ENCODE peak calls at places on chromosomes 2 and 18, in six cellular contexts. B is dorsolateral prefrontal cortex, T is IMR-90, J is AG04450, E is spleen, V is tibial artery. Q is an unnamed sample.
A peak's percentile ranks its signal among the peaks of the same experiment; 100 is the strongest.

GRCh38 chr2:50343157-50343821 is 688.6 kb downstream of the NRXN1 start:
- DNase-seq in B (no peak), T (no peak), J (no peak), E (no peak), V (no peak), Q (no peak)

GRCh38 chr2:133596701-133597393 is 28.6 kb upstream of the NCKAP5 start:
- DNase-seq in B (no peak), T (no peak), J (no peak), E (no peak), V (no peak), Q (no peak)

GRCh38 chr2:237540823-237541222 is 25.6 kb upstream of the PRLH start:
- DNase-seq in B (no peak), T (peak; percentile 60), J (peak; percentile 18), E (peak; percentile 80), V (peak; percentile 65), Q (no peak)

GRCh38 chr2:112691761-112692370 is 29.0 kb upstream of the NT5DC4 start:
- DNase-seq in B (peak; percentile 50), T (peak; percentile 49), J (no peak), E (no peak), V (no peak), Q (no peak)

GRCh38 chr2:74094291-74094690 is 53.4 kb downstream of the BOLA3 start:
- DNase-seq in B (no peak), T (no peak), J (no peak), E (no peak), V (no peak), Q (no peak)

GRCh38 chr2:120867290-120868231 is 131.9 kb downstream of the GLI2 start:
- DNase-seq in B (peak; percentile 77), T (peak; percentile 77), J (no peak), E (peak; percentile 77), V (peak; percentile 95), Q (no peak)

GRCh38 chr2:97858442-97858841 is 137.3 kb downstream of the TMEM131 start:
- DNase-seq in B (no peak), T (no peak), J (no peak), E (no peak), V (no peak), Q (no peak)

GRCh38 chr2:63849381-63850203 is 7.9 kb downstream of the UGP2 start:
- DNase-seq in B (no peak), T (no peak), J (no peak), E (no peak), V (no peak), Q (no peak)

GRCh38 chr2:72572501-72572900 is 253.3 kb downstream of the EXOC6B start:
- DNase-seq in B (no peak), T (peak; percentile 61), J (no peak), E (no peak), V (no peak), Q (no peak)

GRCh38 chr2:179842498-179843153 is 18.8 kb downstream of the ZNF385B start:
- DNase-seq in B (no peak), T (no peak), J (no peak), E (no peak), V (no peak), Q (no peak)

GRCh38 chr2:215767625-215768024 is 245.7 kb downstream of the MREG start:
- DNase-seq in B (no peak), T (no peak), J (no peak), E (no peak), V (no peak), Q (no peak)

GRCh38 chr2:64203131-64204005 is 59.1 kb upstream of the PELI1 start:
- DNase-seq in B (no peak), T (peak; percentile 59), J (no peak), E (no peak), V (no peak), Q (no peak)

GRCh38 chr2:30115981-30116285 is 30.9 kb upstream of the YPEL5 start:
- DNase-seq in B (no peak), T (no peak), J (no peak), E (no peak), V (no peak), Q (no peak)
- TF ChIP-seq CTCF in B (no peak), T (no peak), J (no peak), E (no peak), V (no peak), Q (no peak)

GRCh38 chr18:48769006-48769646 is 181.6 kb downstream of the SMAD7 start:
- DNase-seq in B (no peak), T (no peak), J (no peak), E (no peak), V (no peak), Q (no peak)
- TF ChIP-seq CTCF in B (peak; percentile 47), T (no peak), J (no peak), E (no peak), V (peak; percentile 31), Q (no peak)

DNA sequence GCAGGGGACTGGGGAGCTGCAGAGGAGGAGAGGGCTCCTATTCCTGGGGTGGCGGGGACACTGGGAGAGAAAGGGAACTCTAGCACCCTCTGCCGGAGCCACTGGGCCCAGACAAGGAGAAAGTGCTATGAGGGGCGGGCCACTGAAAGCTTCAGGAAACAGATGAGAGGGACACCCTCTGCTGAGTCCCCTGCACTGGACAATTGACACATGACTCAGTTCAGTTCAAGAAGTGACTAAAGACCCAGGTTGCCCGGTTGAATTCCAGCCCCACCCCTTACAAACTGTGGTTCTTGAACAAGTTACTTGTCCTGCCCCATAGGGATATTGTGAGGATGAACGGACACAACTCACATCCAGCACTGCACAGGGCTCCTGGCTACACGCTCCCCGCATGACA is 5.0 kb downstream of the RUFY4 start:
- DNase-seq in B (no peak), T (peak; percentile 7), J (no peak), E (peak; percentile 85), V (no peak), Q (no peak)
- TF ChIP-seq CTCF in B (no peak), T (peak; percentile 47), J (peak; percentile 65), E (no peak), V (peak; percentile 14), Q (no peak)

GRCh38 chr18:32851936-32852335 is 79.1 kb upstream of the KLHL14 start:
- DNase-seq in B (no peak), T (no peak), J (no peak), E (no peak), V (no peak), Q (no peak)

GRCh38 chr18:32848836-32849235 is 76.0 kb upstream of the KLHL14 start:
- DNase-seq in B (no peak), T (no peak), J (no peak), E (no peak), V (no peak), Q (no peak)

DNA sequence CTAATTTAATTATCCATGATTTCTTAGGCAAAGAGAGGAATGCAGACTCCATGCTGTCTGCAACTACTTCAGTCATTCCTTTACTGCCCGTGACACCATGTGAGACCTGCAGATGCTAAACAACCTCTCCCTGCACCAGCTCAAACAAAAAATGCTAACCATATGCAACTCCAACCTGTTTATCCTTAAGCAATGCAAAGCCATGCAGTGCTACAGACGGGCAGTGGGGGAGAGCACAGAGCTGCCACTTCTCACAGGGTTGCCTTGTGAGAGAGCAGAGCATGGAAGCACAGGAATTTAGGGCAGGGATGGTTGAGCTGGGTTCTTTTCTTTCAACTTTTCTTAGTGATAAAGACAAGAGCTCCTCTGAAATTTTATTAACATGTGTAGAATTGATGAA is 74.9 kb upstream of the KLHL14 start:
- DNase-seq in B (no peak), T (no peak), J (no peak), E (no peak), V (no peak), Q (no peak)
- TF ChIP-seq CTCF in B (no peak), T (no peak), J (no peak), E (no peak), V (no peak), Q (no peak)

GRCh38 chr2:29104589-29105164 is 10.5 kb upstream of the CLIP4 start:
- DNase-seq in B (no peak), T (no peak), J (no peak), E (no peak), V (no peak), Q (no peak)

GRCh38 chr2:29108225-29108624 is 7.0 kb upstream of the CLIP4 start:
- DNase-seq in B (peak; percentile 49), T (peak; percentile 97), J (peak; percentile 88), E (no peak), V (no peak), Q (no peak)

GRCh38 chr2:29106241-29106640 is 9.0 kb upstream of the CLIP4 start:
- DNase-seq in B (no peak), T (no peak), J (no peak), E (no peak), V (no peak), Q (no peak)

GRCh38 chr2:29106980-29107388 is 8.2 kb upstream of the CLIP4 start:
- DNase-seq in B (no peak), T (peak; percentile 72), J (no peak), E (no peak), V (no peak), Q (no peak)

GRCh38 chr2:29105375-29105774 is 9.8 kb upstream of the CLIP4 start:
- DNase-seq in B (no peak), T (no peak), J (no peak), E (no peak), V (no peak), Q (no peak)
- TF ChIP-seq CTCF in B (no peak), T (peak; percentile 9), J (no peak), E (no peak), V (no peak), Q (no peak)

GRCh38 chr2:62197017-62197586 is 1.2 kb downstream of the B3GNT2 start:
- DNase-seq in B (no peak), T (no peak), J (no peak), E (peak; percentile 89), V (peak; percentile 69), Q (no peak)
- TF ChIP-seq CTCF in B (no peak), T (no peak), J (no peak), E (no peak), V (no peak), Q (no peak)

GRCh38 chr2:70569559-70569958 is 15.9 kb upstream of the TGFA start:
- DNase-seq in B (no peak), T (no peak), J (no peak), E (no peak), V (no peak), Q (no peak)

GRCh38 chr2:70570041-70570661 is 16.5 kb upstream of the TGFA start:
- DNase-seq in B (no peak), T (no peak), J (no peak), E (no peak), V (no peak), Q (no peak)

GRCh38 chr2:70565039-70565731 is 11.6 kb upstream of the TGFA start:
- DNase-seq in B (peak; percentile 81), T (no peak), J (no peak), E (no peak), V (no peak), Q (no peak)

GRCh38 chr2:70566464-70566863 is 12.8 kb upstream of the TGFA start:
- DNase-seq in B (no peak), T (no peak), J (no peak), E (no peak), V (no peak), Q (no peak)

GRCh38 chr2:70566906-70567305 is 13.3 kb upstream of the TGFA start:
- DNase-seq in B (no peak), T (no peak), J (no peak), E (no peak), V (no peak), Q (no peak)
- TF ChIP-seq CTCF in B (no peak), T (no peak), J (no peak), E (no peak), V (no peak), Q (no peak)

DNA sequence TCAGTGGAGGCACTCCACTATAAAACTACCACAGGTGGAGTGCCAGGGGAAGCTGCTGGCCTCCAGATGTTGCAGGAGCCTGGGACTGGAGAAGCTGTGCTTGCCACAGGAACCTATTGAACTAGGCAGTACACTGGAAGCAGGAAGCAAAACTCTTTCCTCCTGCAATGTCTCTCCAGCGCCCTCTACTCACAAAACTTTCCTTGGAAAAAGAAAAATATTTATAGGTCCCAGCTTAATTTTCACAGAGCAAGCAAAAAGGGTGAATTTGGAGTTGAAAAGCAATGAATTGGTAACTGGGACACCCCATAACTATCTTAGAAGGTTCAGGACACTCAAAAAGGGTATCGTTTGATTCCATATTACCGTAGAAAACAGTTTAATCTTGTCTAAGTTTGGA is 33.2 kb upstream of the REEP1 start:
- DNase-seq in B (no peak), T (no peak), J (no peak), E (no peak), V (no peak), Q (no peak)
- TF ChIP-seq CTCF in B (no peak), T (no peak), J (no peak), E (no peak), V (no peak), Q (no peak)